ENCODE peak calls at places on chromosomes 13 and 19, in nine cellular contexts. P, E, O, G, W, B, F, S and K are unnamed samples.

GRCh38 chr19:29383696-29384095 is 142.1 kb upstream of the VSTM2B start:
- DNase-seq in P (no peak), E (no peak), O (no peak), G (no peak), W (no peak), B (no peak), F (no peak), S (no peak), K (no peak)

GRCh38 chr19:38975214-38975860 is at the start of gene FBXO17:
- DNase-seq in P (no peak), E (no peak), O (peak), G (no peak), W (peak), B (no peak), F (peak), S (peak), K (peak)

GRCh38 chr13:97658556-97658955 is 224.6 kb downstream of the RAP2A start:
- DNase-seq in P (no peak), E (no peak), O (no peak), G (no peak), W (no peak), B (no peak), F (no peak), S (no peak), K (no peak)

GRCh38 chr19:17073869-17074627 is 1.2 kb downstream of the HAUS8 start:
- DNase-seq in P (no peak), E (peak), O (no peak), G (no peak), W (no peak), B (no peak), F (no peak), S (no peak), K (peak)

GRCh38 chr13:30045916-30046704 is 195.7 kb upstream of the UBL3 start:
- DNase-seq in P (no peak), E (no peak), O (no peak), G (no peak), W (no peak), B (no peak), F (no peak), S (peak), K (peak)

GRCh38 chr13:73063166-73063565 is 4.4 kb downstream of the KLF5 start:
- DNase-seq in P (no peak), E (no peak), O (no peak), G (no peak), W (no peak), B (no peak), F (no peak), S (no peak), K (no peak)

GRCh38 chr13:99085139-99085845 is 107.4 kb upstream of the DOCK9 start:
- DNase-seq in P (no peak), E (no peak), O (peak), G (no peak), W (peak), B (no peak), F (no peak), S (no peak), K (peak)

GRCh38 chr13:111152836-111153235 is 37.7 kb downstream of the ARHGEF7 start:
- DNase-seq in P (no peak), E (no peak), O (no peak), G (no peak), W (peak), B (no peak), F (no peak), S (no peak), K (peak)

GRCh38 chr19:16067205-16067938 is 8.9 kb upstream of the TPM4 start:
- DNase-seq in P (no peak), E (no peak), O (no peak), G (no peak), W (no peak), B (peak), F (no peak), S (peak), K (peak)